ENCODE peak calls at places on chromosomes 2 and 18, in nine cellular contexts. One of them, this sample, is unnamed.

GRCh38 chr2:70906439-70907018 is 29.2 kb upstream of the ATP6V1B1 start:
- DNase-seq in heart right ventricle: no peak
- DNase-seq in sigmoid colon: no peak
- DNase-seq in fibroblast of lung: no peak
- DNase-seq in tibial artery: no peak
- DNase-seq in CD4-positive, alpha-beta T cell: no peak
- DNase-seq in body of pancreas: no peak
- DNase-seq in IMR-90: no peak
- DNase-seq in ovary: no peak
- DNase-seq in this sample: no peak

GRCh38 chr2:79723830-79724229 is 211.0 kb downstream of the CTNNA2 start:
- DNase-seq in heart right ventricle: no peak
- DNase-seq in sigmoid colon: no peak
- DNase-seq in fibroblast of lung: peak; percentile 81
- DNase-seq in tibial artery: no peak
- DNase-seq in CD4-positive, alpha-beta T cell: no peak
- DNase-seq in body of pancreas: no peak
- DNase-seq in IMR-90: peak; percentile 98
- DNase-seq in ovary: no peak
- DNase-seq in this sample: no peak

GRCh38 chr2:188928643-188929042 is 45.5 kb upstream of the COL3A1 start:
- DNase-seq in heart right ventricle: no peak
- DNase-seq in sigmoid colon: no peak
- DNase-seq in fibroblast of lung: no peak
- DNase-seq in tibial artery: no peak
- DNase-seq in CD4-positive, alpha-beta T cell: no peak
- DNase-seq in body of pancreas: no peak
- DNase-seq in IMR-90: no peak
- DNase-seq in ovary: no peak
- DNase-seq in this sample: no peak

GRCh38 chr2:101754613-101755012 is 57.1 kb downstream of the MAP4K4 start:
- DNase-seq in heart right ventricle: no peak
- DNase-seq in sigmoid colon: no peak
- DNase-seq in fibroblast of lung: peak; percentile 38
- DNase-seq in tibial artery: no peak
- DNase-seq in CD4-positive, alpha-beta T cell: no peak
- DNase-seq in body of pancreas: no peak
- DNase-seq in IMR-90: peak; percentile 63
- DNase-seq in ovary: no peak
- DNase-seq in this sample: no peak

GRCh38 chr2:29516767-29517166 is 401.6 kb downstream of the CLIP4 start:
- DNase-seq in heart right ventricle: no peak
- DNase-seq in sigmoid colon: no peak
- DNase-seq in fibroblast of lung: no peak
- DNase-seq in tibial artery: no peak
- DNase-seq in CD4-positive, alpha-beta T cell: no peak
- DNase-seq in body of pancreas: no peak
- DNase-seq in IMR-90: no peak
- DNase-seq in ovary: no peak
- DNase-seq in this sample: no peak

GRCh38 chr2:219020604-219021365 is 20.5 kb downstream of the CFAP65 start:
- DNase-seq in heart right ventricle: no peak
- DNase-seq in sigmoid colon: peak; percentile 58
- DNase-seq in fibroblast of lung: no peak
- DNase-seq in tibial artery: no peak
- DNase-seq in CD4-positive, alpha-beta T cell: no peak
- DNase-seq in body of pancreas: no peak
- DNase-seq in IMR-90: no peak
- DNase-seq in ovary: no peak
- DNase-seq in this sample: no peak

GRCh38 chr2:159137511-159138101 is 148.9 kb downstream of the WDSUB1 start:
- DNase-seq in heart right ventricle: peak; percentile 44
- DNase-seq in sigmoid colon: no peak
- DNase-seq in fibroblast of lung: no peak
- DNase-seq in tibial artery: no peak
- DNase-seq in CD4-positive, alpha-beta T cell: no peak
- DNase-seq in body of pancreas: no peak
- DNase-seq in IMR-90: no peak
- DNase-seq in ovary: no peak
- DNase-seq in this sample: no peak

GRCh38 chr2:11103984-11104793 is 51.1 kb upstream of the SLC66A3 start:
- DNase-seq in heart right ventricle: no peak
- DNase-seq in sigmoid colon: no peak
- DNase-seq in fibroblast of lung: no peak
- DNase-seq in tibial artery: no peak
- DNase-seq in CD4-positive, alpha-beta T cell: no peak
- DNase-seq in body of pancreas: no peak
- DNase-seq in IMR-90: no peak
- DNase-seq in ovary: no peak
- DNase-seq in this sample: no peak

GRCh38 chr18:37322497-37323035 is 243.0 kb downstream of the CELF4 start:
- DNase-seq in heart right ventricle: peak; percentile 26
- DNase-seq in sigmoid colon: no peak
- DNase-seq in fibroblast of lung: peak; percentile 31
- DNase-seq in tibial artery: no peak
- DNase-seq in CD4-positive, alpha-beta T cell: no peak
- DNase-seq in body of pancreas: peak; percentile 36
- DNase-seq in IMR-90: peak; percentile 21
- DNase-seq in ovary: no peak
- DNase-seq in this sample: peak; percentile 56

GRCh38 chr18:72376256-72376655 is 167.9 kb downstream of the CBLN2 start:
- DNase-seq in heart right ventricle: no peak
- DNase-seq in sigmoid colon: no peak
- DNase-seq in fibroblast of lung: no peak
- DNase-seq in tibial artery: no peak
- DNase-seq in CD4-positive, alpha-beta T cell: no peak
- DNase-seq in body of pancreas: no peak
- DNase-seq in IMR-90: no peak
- DNase-seq in ovary: no peak
- DNase-seq in this sample: no peak

GRCh38 chr2:1731963-1732768 is 12.1 kb downstream of the PXDN start:
- DNase-seq in heart right ventricle: peak; percentile 6
- DNase-seq in sigmoid colon: peak; percentile 87
- DNase-seq in fibroblast of lung: peak; percentile 95
- DNase-seq in tibial artery: peak; percentile 78
- DNase-seq in CD4-positive, alpha-beta T cell: no peak
- DNase-seq in body of pancreas: peak; percentile 9
- DNase-seq in IMR-90: peak; percentile 92
- DNase-seq in ovary: peak; percentile 57
- DNase-seq in this sample: no peak

GRCh38 chr2:124919296-124919695 is 894.2 kb downstream of the CNTNAP5 start:
- DNase-seq in heart right ventricle: no peak
- DNase-seq in sigmoid colon: no peak
- DNase-seq in fibroblast of lung: no peak
- DNase-seq in tibial artery: no peak
- DNase-seq in CD4-positive, alpha-beta T cell: no peak
- DNase-seq in body of pancreas: no peak
- DNase-seq in IMR-90: no peak
- DNase-seq in ovary: no peak
- DNase-seq in this sample: no peak

GRCh38 chr2:24489942-24490673 is 946 bp upstream of the NCOA1 start:
- DNase-seq in heart right ventricle: no peak
- DNase-seq in sigmoid colon: peak; percentile 67
- DNase-seq in fibroblast of lung: peak; percentile 40
- DNase-seq in tibial artery: no peak
- DNase-seq in CD4-positive, alpha-beta T cell: no peak
- DNase-seq in body of pancreas: peak; percentile 19
- DNase-seq in IMR-90: peak; percentile 46
- DNase-seq in ovary: peak; percentile 31
- DNase-seq in this sample: peak; percentile 66

GRCh38 chr18:71850602-71851001 is 693.5 kb downstream of the CBLN2 start:
- DNase-seq in heart right ventricle: no peak
- DNase-seq in sigmoid colon: no peak
- DNase-seq in fibroblast of lung: no peak
- DNase-seq in tibial artery: no peak
- DNase-seq in CD4-positive, alpha-beta T cell: no peak
- DNase-seq in body of pancreas: no peak
- DNase-seq in IMR-90: no peak
- DNase-seq in ovary: no peak
- DNase-seq in this sample: no peak

GRCh38 chr2:23673830-23674679 is 252.9 kb downstream of the ATAD2B start:
- DNase-seq in heart right ventricle: no peak
- DNase-seq in sigmoid colon: no peak
- DNase-seq in fibroblast of lung: no peak
- DNase-seq in tibial artery: no peak
- DNase-seq in CD4-positive, alpha-beta T cell: no peak
- DNase-seq in body of pancreas: no peak
- DNase-seq in IMR-90: no peak
- DNase-seq in ovary: no peak
- DNase-seq in this sample: no peak

GRCh38 chr2:234691226-234691600 is 194.3 kb upstream of the ARL4C start:
- DNase-seq in heart right ventricle: no peak
- DNase-seq in sigmoid colon: no peak
- DNase-seq in fibroblast of lung: no peak
- DNase-seq in tibial artery: no peak
- DNase-seq in CD4-positive, alpha-beta T cell: no peak
- DNase-seq in body of pancreas: no peak
- DNase-seq in IMR-90: no peak
- DNase-seq in ovary: no peak
- DNase-seq in this sample: peak; percentile 33

GRCh38 chr2:227378371-227378782 is 729 bp downstream of the TM4SF20 start:
- DNase-seq in heart right ventricle: no peak
- DNase-seq in sigmoid colon: no peak
- DNase-seq in fibroblast of lung: no peak
- DNase-seq in tibial artery: no peak
- DNase-seq in CD4-positive, alpha-beta T cell: no peak
- DNase-seq in body of pancreas: no peak
- DNase-seq in IMR-90: peak; percentile 45
- DNase-seq in ovary: no peak
- DNase-seq in this sample: no peak

GRCh38 chr2:86661333-86661732 is 37.7 kb upstream of the RNF103 start:
- DNase-seq in heart right ventricle: no peak
- DNase-seq in sigmoid colon: no peak
- DNase-seq in fibroblast of lung: no peak
- DNase-seq in tibial artery: no peak
- DNase-seq in CD4-positive, alpha-beta T cell: no peak
- DNase-seq in body of pancreas: no peak
- DNase-seq in IMR-90: no peak
- DNase-seq in ovary: no peak
- DNase-seq in this sample: no peak

GRCh38 chr2:30234180-30234971 is 3.0 kb downstream of the LBH start:
- DNase-seq in heart right ventricle: no peak
- DNase-seq in sigmoid colon: peak; percentile 77
- DNase-seq in fibroblast of lung: peak; percentile 76
- DNase-seq in tibial artery: peak; percentile 39
- DNase-seq in CD4-positive, alpha-beta T cell: peak; percentile 31
- DNase-seq in body of pancreas: no peak
- DNase-seq in IMR-90: peak; percentile 96
- DNase-seq in ovary: no peak
- DNase-seq in this sample: no peak

DNA sequence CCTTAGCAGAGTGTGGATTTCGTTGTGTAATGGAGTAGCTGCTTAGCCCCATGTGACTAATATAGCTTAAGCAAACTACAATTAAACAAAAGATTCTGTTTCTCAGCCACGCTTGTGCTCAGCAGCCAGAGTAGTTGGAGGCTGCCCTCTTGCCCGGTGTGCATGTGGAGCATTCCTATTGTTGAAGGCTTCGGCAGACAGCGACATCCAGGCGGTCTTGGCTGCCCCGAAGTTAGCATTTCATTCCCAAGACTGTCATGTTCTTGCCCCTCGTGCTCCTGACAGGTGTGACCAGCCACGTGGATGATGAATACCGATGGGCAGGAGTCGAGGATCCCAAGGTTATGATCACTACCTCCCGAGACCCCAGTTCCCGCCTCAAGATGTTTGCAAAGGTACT is 2.4 kb downstream of the IMP4 start:
- DNase-seq in heart right ventricle: no peak
- DNase-seq in sigmoid colon: no peak
- DNase-seq in fibroblast of lung: no peak
- DNase-seq in tibial artery: no peak
- DNase-seq in CD4-positive, alpha-beta T cell: no peak
- DNase-seq in body of pancreas: no peak
- DNase-seq in IMR-90: no peak
- DNase-seq in ovary: no peak
- DNase-seq in this sample: no peak
- TF ChIP-seq CTCF in heart right ventricle: no peak
- TF ChIP-seq CTCF in sigmoid colon: no peak
- TF ChIP-seq CTCF in fibroblast of lung: no peak
- TF ChIP-seq CTCF in tibial artery: no peak
- TF ChIP-seq CTCF in CD4-positive, alpha-beta T cell: no peak
- TF ChIP-seq CTCF in body of pancreas: no peak
- TF ChIP-seq CTCF in IMR-90: no peak
- TF ChIP-seq CTCF in ovary: no peak
- TF ChIP-seq CTCF in this sample: no peak

DNA sequence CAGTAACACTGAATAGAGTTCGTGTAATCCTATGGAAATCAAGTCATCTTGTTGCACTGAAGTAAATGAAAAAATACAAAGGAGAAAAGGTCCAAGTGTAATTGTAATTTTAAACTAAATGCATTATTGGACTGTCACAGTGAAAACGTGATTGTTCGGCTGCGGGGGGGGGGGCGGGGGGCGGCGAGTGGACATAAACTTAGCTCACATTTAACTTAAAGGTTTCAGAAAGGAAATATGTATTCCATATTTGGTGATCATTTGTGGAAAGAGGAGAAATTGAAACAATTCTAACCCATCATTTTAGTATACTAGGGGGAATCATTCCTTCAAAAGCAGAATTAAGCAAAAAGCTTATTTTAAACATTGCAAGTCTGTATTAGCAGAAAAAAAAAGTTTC is 144.6 kb downstream of the MEIS1 start:
- DNase-seq in heart right ventricle: no peak
- DNase-seq in sigmoid colon: no peak
- DNase-seq in fibroblast of lung: peak; percentile 56
- DNase-seq in tibial artery: no peak
- DNase-seq in CD4-positive, alpha-beta T cell: no peak
- DNase-seq in body of pancreas: no peak
- DNase-seq in IMR-90: no peak
- DNase-seq in ovary: no peak
- DNase-seq in this sample: no peak
- H3K27ac ChIP-seq in heart right ventricle: no peak overlapping the region
- H3K27ac ChIP-seq in sigmoid colon: peak overlapping the region; percentile 99
- H3K27ac ChIP-seq in fibroblast of lung: peak overlapping the region; percentile 91
- H3K27ac ChIP-seq in tibial artery: no peak overlapping the region
- H3K27ac ChIP-seq in CD4-positive, alpha-beta T cell: no peak overlapping the region
- H3K27ac ChIP-seq in body of pancreas: peak overlapping the region; percentile 98
- H3K27ac ChIP-seq in IMR-90: peak overlapping the region; percentile 59
- H3K27ac ChIP-seq in ovary: peak overlapping the region; percentile 83
- H3K27ac ChIP-seq in this sample: no peak overlapping the region

DNA sequence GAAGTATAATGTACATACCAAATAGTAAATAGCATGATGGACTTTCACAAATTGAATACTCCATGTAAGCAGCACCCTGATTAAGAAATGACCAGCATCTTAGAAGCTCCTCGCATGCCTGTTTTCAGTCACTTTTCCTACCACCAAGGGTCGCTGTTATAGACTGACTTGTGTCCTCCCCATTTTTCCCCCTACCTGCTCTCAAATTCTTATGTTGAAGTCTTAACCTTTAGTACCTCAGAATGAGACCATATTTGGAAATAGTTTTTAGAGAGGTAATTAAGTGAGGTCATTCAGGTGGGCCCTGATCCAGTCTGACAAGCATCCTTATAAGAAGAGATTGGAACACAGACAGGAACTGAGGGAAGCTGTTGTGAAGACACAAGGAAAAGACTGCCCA is 125.9 kb downstream of the LYPD6 start:
- DNase-seq in heart right ventricle: no peak
- DNase-seq in sigmoid colon: no peak
- DNase-seq in fibroblast of lung: no peak
- DNase-seq in tibial artery: no peak
- DNase-seq in CD4-positive, alpha-beta T cell: no peak
- DNase-seq in body of pancreas: no peak
- DNase-seq in IMR-90: no peak
- DNase-seq in ovary: no peak
- DNase-seq in this sample: no peak
- TF ChIP-seq CTCF in heart right ventricle: no peak
- TF ChIP-seq CTCF in sigmoid colon: no peak
- TF ChIP-seq CTCF in fibroblast of lung: no peak
- TF ChIP-seq CTCF in tibial artery: no peak
- TF ChIP-seq CTCF in CD4-positive, alpha-beta T cell: no peak
- TF ChIP-seq CTCF in body of pancreas: no peak
- TF ChIP-seq CTCF in IMR-90: no peak
- TF ChIP-seq CTCF in ovary: no peak
- TF ChIP-seq CTCF in this sample: no peak

GRCh38 chr2:217828336-217828735 is 174.5 kb downstream of the TNS1 start:
- DNase-seq in heart right ventricle: no peak
- DNase-seq in sigmoid colon: no peak
- DNase-seq in fibroblast of lung: no peak
- DNase-seq in tibial artery: no peak
- DNase-seq in CD4-positive, alpha-beta T cell: no peak
- DNase-seq in body of pancreas: no peak
- DNase-seq in IMR-90: no peak
- DNase-seq in ovary: no peak
- DNase-seq in this sample: no peak
- H3K27ac ChIP-seq in heart right ventricle: peak overlapping the region; percentile 89
- H3K27ac ChIP-seq in sigmoid colon: peak overlapping the region; percentile 97
- H3K27ac ChIP-seq in fibroblast of lung: no peak overlapping the region
- H3K27ac ChIP-seq in tibial artery: peak overlapping the region; percentile 59
- H3K27ac ChIP-seq in CD4-positive, alpha-beta T cell: no peak overlapping the region
- H3K27ac ChIP-seq in body of pancreas: no peak overlapping the region
- H3K27ac ChIP-seq in IMR-90: no peak overlapping the region
- H3K27ac ChIP-seq in ovary: peak overlapping the region; percentile 57
- H3K27ac ChIP-seq in this sample: no peak overlapping the region

This sample was measured in WERI-Rb-1.